ENCODE peak calls at places on chromosomes 5 and 9, in four cellular contexts. I is K562, R is HCT116, D is HepG2. K is an unnamed sample.

GRCh38 chr5:91170266-91170665 is 212.9 kb downstream of the ARRDC3 start:
- DNase-seq in I (no peak), R (no peak), D (no peak), K (no peak)

GRCh38 chr5:3678801-3679200 is 83.2 kb downstream of the IRX1 start:
- DNase-seq in I (no peak), R (no peak), D (no peak), K (no peak)

GRCh38 chr9:98533132-98533531 is 175.6 kb downstream of the GABBR2 start:
- DNase-seq in I (no peak), R (no peak), D (no peak), K (no peak)

GRCh38 chr5:14258840-14259239 is 115.7 kb downstream of the TRIO start:
- DNase-seq in I (no peak), R (no peak), D (no peak), K (no peak)

GRCh38 chr5:166377756-166378155 is 1913.7 kb upstream of the WWC1 start:
- DNase-seq in I (no peak), R (no peak), D (no peak), K (no peak)

GRCh38 chr5:25009063-25009462 is 364.3 kb upstream of the CDH10 start:
- DNase-seq in I (no peak), R (no peak), D (no peak), K (no peak)

GRCh38 chr5:112710896-112711295 is 26.8 kb upstream of the APC start:
- DNase-seq in I (no peak), R (no peak), D (no peak), K (no peak)

GRCh38 chr5:155522540-155522939 is 509.0 kb downstream of the KIF4B start:
- DNase-seq in I (no peak), R (no peak), D (no peak), K (no peak)

GRCh38 chr9:3508531-3509374 is 17.0 kb downstream of the RFX3 start:
- DNase-seq in I (no peak), R (no peak), D (no peak), K (no peak)

GRCh38 chr5:128358826-128359225 is 179.2 kb downstream of the FBN2 start:
- DNase-seq in I (no peak), R (no peak), D (no peak), K (no peak)

GRCh38 chr5:55691265-55692105 is 20.6 kb downstream of the SLC38A9 start:
- DNase-seq in I (peak), R (peak), D (peak), K (peak)

GRCh38 chr5:178312900-178313299 is 80.3 kb upstream of the PHYKPL start:
- DNase-seq in I (no peak), R (no peak), D (no peak), K (no peak)

GRCh38 chr9:75904364-75904763 is 13.9 kb downstream of the PCSK5 start:
- DNase-seq in I (no peak), R (no peak), D (no peak), K (no peak)

GRCh38 chr5:39428639-39429038 is 3.9 kb upstream of the DAB2 start:
- DNase-seq in I (no peak), R (no peak), D (no peak), K (no peak)

GRCh38 chr5:139251281-139251687 is 42.3 kb upstream of the MATR3 start:
- DNase-seq in I (peak), R (no peak), D (no peak), K (no peak)

GRCh38 chr5:33008751-33009418 is 297.8 kb downstream of the NPR3 start:
- DNase-seq in I (no peak), R (peak), D (no peak), K (peak)

GRCh38 chr9:130576176-130576575 is 3.2 kb upstream of the FUBP3 start:
- DNase-seq in I (no peak), R (no peak), D (no peak), K (no peak)

GRCh38 chr5:77486344-77486962 is 5.7 kb downstream of the WDR41 start:
- DNase-seq in I (no peak), R (no peak), D (no peak), K (no peak)

GRCh38 chr9:130995399-130995941 is 13.5 kb upstream of the LAMC3 start:
- DNase-seq in I (peak), R (no peak), D (no peak), K (no peak)

GRCh38 chr5:88602584-88602983 is 280.4 kb downstream of the MEF2C start:
- DNase-seq in I (peak), R (peak), D (peak), K (no peak)

GRCh38 chr9:89153618-89154017 is 25.0 kb downstream of the SHC3 start:
- DNase-seq in I (no peak), R (peak), D (no peak), K (peak)

GRCh38 chr5:51960617-51961115 is 577.4 kb downstream of the ISL1 start:
- DNase-seq in I (no peak), R (peak), D (no peak), K (peak)

GRCh38 chr9:116837038-116837998 is 150.2 kb downstream of the TRIM32 start:
- DNase-seq in I (no peak), R (no peak), D (no peak), K (no peak)

GRCh38 chr5:156471893-156472292 is 144.9 kb downstream of the SGCD start:
- DNase-seq in I (no peak), R (no peak), D (no peak), K (no peak)

GRCh38 chr9:5813837-5814236 is 19.1 kb downstream of the ERMP1 start:
- DNase-seq in I (no peak), R (no peak), D (no peak), K (no peak)

GRCh38 chr5:82107277-82107676 is 135.5 kb downstream of the ATG10 start:
- DNase-seq in I (no peak), R (no peak), D (no peak), K (peak)

GRCh38 chr5:82106207-82106606 is 134.4 kb downstream of the ATG10 start:
- DNase-seq in I (no peak), R (no peak), D (peak), K (no peak)

GRCh38 chr5:82106806-82107205 is 135.0 kb downstream of the ATG10 start:
- DNase-seq in I (no peak), R (no peak), D (no peak), K (no peak)

GRCh38 chr5:82104872-82105271 is 133.0 kb downstream of the ATG10 start:
- DNase-seq in I (no peak), R (no peak), D (no peak), K (no peak)

GRCh38 chr5:82105457-82105856 is 133.6 kb downstream of the ATG10 start:
- DNase-seq in I (no peak), R (no peak), D (no peak), K (no peak)
- TF ChIP-seq CTCF in I (no peak), R (no peak), D (no peak), K (no peak)

GRCh38 chr9:136962163-136962562 is 10.1 kb downstream of the LCN12 start:
- DNase-seq in I (no peak), R (no peak), D (no peak), K (no peak)

GRCh38 chr9:136960938-136961275 is 8.8 kb downstream of the LCN12 start:
- DNase-seq in I (no peak), R (no peak), D (no peak), K (no peak)

GRCh38 chr9:136958898-136959850 is 7.1 kb downstream of the LCN12 start:
- DNase-seq in I (no peak), R (no peak), D (no peak), K (no peak)

GRCh38 chr9:136961279-136962065 is 9.4 kb downstream of the LCN12 start:
- DNase-seq in I (no peak), R (no peak), D (no peak), K (no peak)

GRCh38 chr9:136960212-136960937 is 8.3 kb downstream of the LCN12 start:
- DNase-seq in I (no peak), R (no peak), D (no peak), K (no peak)
- TF ChIP-seq TCF7L2 in I (no peak), R (no peak), D (no peak), K (no peak)

GRCh38 chr5:176927562-176927961 is 28.4 kb upstream of the HK3 start:
- DNase-seq in I (no peak), R (no peak), D (no peak), K (no peak)
- TF ChIP-seq CTCF in I (no peak), R (no peak), D (no peak), K (no peak)

GRCh38 chr5:8944005-8944404 is 601.9 kb downstream of the SEMA5A start:
- DNase-seq in I (no peak), R (no peak), D (no peak), K (no peak)
- TF ChIP-seq TCF7L2 in I (no peak), R (no peak), D (no peak), K (no peak)

DNA sequence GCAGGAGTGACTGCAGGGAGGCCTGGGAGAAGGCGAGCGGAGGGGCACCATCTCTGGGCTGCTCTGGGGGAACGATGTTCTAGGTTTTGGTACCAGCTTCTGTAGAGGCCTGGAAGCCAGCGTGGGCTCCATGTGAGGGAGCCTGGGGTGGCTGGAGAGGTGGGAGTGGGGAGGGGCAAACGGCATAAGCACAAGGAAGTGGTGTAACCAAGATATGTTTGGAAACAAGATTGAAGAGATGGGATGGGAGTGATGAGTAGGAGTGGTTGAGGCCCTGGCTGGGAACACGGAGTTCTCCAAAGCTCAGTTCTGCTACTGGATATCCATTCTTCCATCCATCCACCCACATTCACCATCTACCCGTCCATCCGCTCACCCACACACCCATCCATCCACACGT is 12.2 kb downstream of the TSPAN17 start:
- DNase-seq in I (no peak), R (no peak), D (no peak), K (no peak)
- TF ChIP-seq CTCF in I (no peak), R (no peak), D (no peak), K (no peak)

DNA sequence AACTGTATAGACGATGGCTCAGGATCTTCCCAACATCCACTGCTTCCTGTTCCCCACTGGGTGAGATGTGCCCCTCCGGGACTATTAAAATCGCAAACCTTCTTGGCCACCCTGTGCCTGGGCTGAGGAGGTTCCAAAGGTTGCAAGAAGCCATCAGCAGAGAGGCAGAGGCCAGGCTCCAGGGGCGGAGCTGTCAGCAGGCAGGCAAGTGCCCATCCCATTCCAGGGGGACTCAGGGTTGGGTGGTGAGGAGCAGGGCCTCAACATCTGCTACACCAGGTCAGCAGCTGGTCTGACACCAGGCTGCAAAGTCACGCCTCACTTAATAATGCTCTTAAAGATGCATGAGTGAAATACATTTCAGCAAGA is 2.2 kb downstream of the BTNL3 start:
- DNase-seq in I (no peak), R (no peak), D (no peak), K (no peak)
- TF ChIP-seq TCF7L2 in I (no peak), R (no peak), D (no peak), K (no peak)

DNA sequence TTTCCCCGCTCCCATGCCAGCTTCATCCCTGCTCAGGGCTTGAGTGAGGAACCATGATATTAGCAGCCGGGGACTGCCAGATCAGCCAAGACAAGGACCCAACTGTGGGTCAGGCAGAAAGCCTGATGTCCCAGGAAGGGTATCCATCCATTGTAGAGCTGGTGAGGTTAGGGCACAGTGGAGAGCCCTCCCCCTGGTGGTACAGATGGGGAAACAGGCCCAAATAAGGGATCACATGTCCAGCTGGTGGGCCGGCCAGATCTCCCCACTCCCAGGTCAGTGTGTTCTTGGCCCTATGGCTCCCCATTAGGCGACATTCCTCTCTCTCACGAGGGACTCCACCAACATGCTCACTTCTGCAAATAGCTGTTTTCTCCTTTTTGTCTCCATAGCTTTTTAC is 9.0 kb downstream of the CDX1 start:
- DNase-seq in I (peak), R (peak), D (peak), K (no peak)
- TF ChIP-seq CTCF in I (peak), R (peak), D (peak), K (no peak)

GRCh38 chr5:59831341-59831989 is 62.1 kb downstream of the PDE4D start:
- DNase-seq in I (no peak), R (no peak), D (no peak), K (no peak)
- TF ChIP-seq TCF7L2 in I (no peak), R (no peak), D (no peak), K (no peak)

GRCh38 chr9:18142964-18143363 is 331.0 kb upstream of the ADAMTSL1 start:
- DNase-seq in I (no peak), R (no peak), D (no peak), K (no peak)
- TF ChIP-seq CTCF in I (no peak), R (no peak), D (no peak), K (no peak)